ENCODE peak calls at places on chromosomes 1 and 21, in four cellular contexts. One of them, this sample, is unnamed.

GRCh38 chr1:32247452-32247851 is 430 bp downstream of the FAM167B start:
- DNase-seq in H1: no peak
- DNase-seq in K562: no peak
- DNase-seq in HepG2: no peak
- DNase-seq in this sample: no peak

GRCh38 chr1:245110406-245110805 is 44.4 kb upstream of the KIF26B start:
- DNase-seq in HepG2: no peak
- DNase-seq in K562: no peak
- DNase-seq in H1: no peak
- DNase-seq in this sample: no peak

GRCh38 chr1:156705918-156706646 is 699 bp upstream of the CRABP2 start:
- DNase-seq in K562: peak; percentile 96
- DNase-seq in HepG2: peak; percentile 23
- DNase-seq in H1: peak; percentile 86
- DNase-seq in this sample: no peak

GRCh38 chr1:228919919-228920318 is 184.6 kb downstream of the RHOU start:
- DNase-seq in H1: no peak
- DNase-seq in K562: no peak
- DNase-seq in HepG2: no peak
- DNase-seq in this sample: no peak

GRCh38 chr1:98402860-98403259 is 258.7 kb upstream of the SNX7 start:
- DNase-seq in HepG2: no peak
- DNase-seq in H1: no peak
- DNase-seq in K562: no peak
- DNase-seq in this sample: no peak

GRCh38 chr21:17732306-17732705 is 86.8 kb downstream of the C21orf91 start:
- DNase-seq in K562: no peak
- DNase-seq in H1: no peak
- DNase-seq in HepG2: no peak
- DNase-seq in this sample: no peak

GRCh38 chr1:37476460-37477197 is 2.2 kb downstream of the ZC3H12A start:
- DNase-seq in HepG2: peak; percentile 61
- DNase-seq in H1: no peak
- DNase-seq in K562: no peak
- DNase-seq in this sample: no peak

GRCh38 chr1:9607352-9607751 is 18.6 kb downstream of the TMEM201 start:
- DNase-seq in K562: no peak
- DNase-seq in H1: no peak
- DNase-seq in HepG2: no peak
- DNase-seq in this sample: no peak

GRCh38 chr1:236113324-236114032 is 28.9 kb upstream of the GPR137B start:
- DNase-seq in H1: no peak
- DNase-seq in HepG2: no peak
- DNase-seq in K562: no peak
- DNase-seq in this sample: no peak

GRCh38 chr1:87803395-87803794 is 474.7 kb downstream of the LMO4 start:
- DNase-seq in H1: no peak
- DNase-seq in HepG2: no peak
- DNase-seq in K562: no peak
- DNase-seq in this sample: no peak

GRCh38 chr1:51189421-51190073 is 46.5 kb upstream of the RNF11 start:
- DNase-seq in HepG2: peak; percentile 51
- DNase-seq in K562: peak; percentile 75
- DNase-seq in H1: no peak
- DNase-seq in this sample: peak; percentile 61

GRCh38 chr1:224929335-224930237 is at the start of gene DNAH14:
- DNase-seq in K562: peak; percentile 92
- DNase-seq in H1: peak; percentile 49
- DNase-seq in HepG2: peak; percentile 71
- DNase-seq in this sample: peak; percentile 83

GRCh38 chr1:170414989-170415733 is 116.8 kb upstream of the GORAB start:
- DNase-seq in HepG2: no peak
- DNase-seq in H1: no peak
- DNase-seq in K562: no peak
- DNase-seq in this sample: no peak

GRCh38 chr1:220706480-220706879 is 16.3 kb downstream of the C1orf115 start:
- DNase-seq in HepG2: no peak
- DNase-seq in H1: no peak
- DNase-seq in K562: no peak
- DNase-seq in this sample: no peak

GRCh38 chr21:42862774-42863503 is 16.4 kb downstream of the WDR4 start:
- DNase-seq in K562: no peak
- DNase-seq in HepG2: no peak
- DNase-seq in H1: no peak
- DNase-seq in this sample: no peak

DNA sequence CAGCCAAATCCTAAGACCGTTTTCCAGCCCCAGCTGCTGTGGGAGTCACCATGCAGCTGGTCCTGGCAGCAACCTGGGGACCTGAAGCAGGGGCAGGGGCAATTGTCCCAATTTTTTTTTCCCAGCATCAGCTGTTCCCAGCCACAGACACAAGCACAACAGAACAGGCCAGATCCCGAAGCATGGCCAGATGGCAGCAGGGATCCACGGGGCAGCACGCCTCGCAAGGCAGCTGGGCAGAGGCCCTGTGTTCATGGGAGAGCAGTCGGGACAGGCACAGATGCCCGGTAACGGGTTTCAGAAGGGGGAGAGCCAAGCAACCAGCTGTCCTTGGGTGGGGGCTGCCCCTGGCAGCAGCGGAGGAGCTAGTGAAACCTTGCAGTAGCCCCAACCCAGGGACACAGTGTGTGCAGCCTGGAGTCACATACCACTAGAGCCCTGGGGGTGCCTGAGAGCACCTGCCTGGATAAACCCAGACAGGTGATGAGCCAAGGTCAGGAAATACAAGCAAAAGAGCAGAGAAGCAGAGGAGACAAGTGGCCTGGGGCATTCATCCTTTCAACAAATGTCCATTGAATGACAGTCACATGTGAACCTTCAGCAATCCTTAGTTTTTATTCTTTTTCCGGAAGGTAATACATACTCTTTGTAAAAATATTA is 5.9 kb upstream of the CELA2B start:
- DNase-seq in HepG2: no peak
- DNase-seq in H1: no peak
- DNase-seq in K562: no peak
- DNase-seq in this sample: no peak
- TF ChIP-seq SRF in HepG2: no peak
- TF ChIP-seq SRF in H1: no peak
- TF ChIP-seq SRF in K562: no peak
- TF ChIP-seq SRF in this sample: no peak

GRCh38 chr1:23567629-23567995 is 8.3 kb upstream of the ID3 start:
- DNase-seq in H1: no peak
- DNase-seq in K562: no peak
- DNase-seq in HepG2: no peak
- DNase-seq in this sample: no peak
- TF ChIP-seq SRF in H1: no peak
- TF ChIP-seq SRF in K562: no peak
- TF ChIP-seq SRF in HepG2: no peak
- TF ChIP-seq SRF in this sample: no peak

GRCh38 chr1:81553503-81553902 is 247.2 kb upstream of the ADGRL2 start:
- DNase-seq in H1: no peak
- DNase-seq in K562: no peak
- DNase-seq in HepG2: no peak
- DNase-seq in this sample: no peak

GRCh38 chr1:81551942-81552341 is 248.8 kb upstream of the ADGRL2 start:
- DNase-seq in HepG2: no peak
- DNase-seq in K562: no peak
- DNase-seq in H1: no peak
- DNase-seq in this sample: no peak

GRCh38 chr1:81554534-81554933 is 246.2 kb upstream of the ADGRL2 start:
- DNase-seq in K562: no peak
- DNase-seq in HepG2: no peak
- DNase-seq in H1: no peak
- DNase-seq in this sample: no peak

GRCh38 chr1:81556968-81557367 is 243.8 kb upstream of the ADGRL2 start:
- DNase-seq in H1: no peak
- DNase-seq in K562: no peak
- DNase-seq in HepG2: no peak
- DNase-seq in this sample: no peak

GRCh38 chr1:81554108-81554507 is 246.6 kb upstream of the ADGRL2 start:
- DNase-seq in HepG2: no peak
- DNase-seq in K562: no peak
- DNase-seq in H1: no peak
- DNase-seq in this sample: no peak
- TF ChIP-seq SRF in HepG2: no peak
- TF ChIP-seq SRF in K562: no peak
- TF ChIP-seq SRF in H1: no peak
- TF ChIP-seq SRF in this sample: no peak

DNA sequence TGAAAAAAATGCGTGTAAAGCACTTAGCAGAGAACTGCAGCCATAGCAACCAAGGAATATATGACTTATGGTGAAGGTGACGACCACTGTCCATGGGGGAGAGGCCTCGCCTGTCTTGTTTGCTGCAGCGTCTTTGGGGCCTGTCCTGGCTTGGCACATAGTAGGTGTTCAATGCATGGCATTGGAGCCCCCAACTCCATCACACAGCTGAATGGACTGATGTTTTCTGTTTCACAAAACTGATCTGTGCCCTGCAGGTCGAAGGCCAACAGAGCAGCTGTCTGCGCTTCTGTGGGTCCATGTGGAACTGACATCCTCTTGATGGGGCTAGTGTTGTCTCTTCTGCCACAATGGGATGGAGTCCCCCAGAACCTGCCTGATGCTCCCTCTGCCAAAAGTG is 296.0 kb downstream of the PTPRU start:
- DNase-seq in H1: no peak
- DNase-seq in HepG2: no peak
- DNase-seq in K562: no peak
- DNase-seq in this sample: no peak
- TF ChIP-seq SRF in H1: no peak
- TF ChIP-seq SRF in HepG2: no peak
- TF ChIP-seq SRF in K562: no peak
- TF ChIP-seq SRF in this sample: no peak

This sample was measured in HCT116.